ENCODE peak calls at places on chromosome 17, in nine cellular contexts. U is NCI-H2029 treated with DMSO at 0.1 percent for 48 hours; G is NCI-H1105 treated with DMSO at 0.1 percent for 48 hours; O is HT1080; K is right cardiac atrium; Y is activated CD4-positive, CD25-positive, alpha-beta regulatory T cell treated with anti-CD3 and anti-CD28 coated beads, Interleukin-2, amount 50 U/mL, for 72 hours; F is amniotic epithelial cell; C is NB4; P is A549. R is an unnamed sample.

GRCh38 chr17:13597723-13598347 is 3.9 kb downstream of the HS3ST3A1 start:
- DNase-seq in U (no peak), G (peak), O (peak), K (no peak), Y (no peak), F (peak), C (peak), P (peak), R (peak)

GRCh38 chr17:72802726-72803125 is 289.8 kb downstream of the SLC39A11 start:
- DNase-seq in U (no peak), G (no peak), O (no peak), K (no peak), Y (no peak), F (no peak), C (no peak), P (no peak), R (no peak)

GRCh38 chr17:4944163-4944553 is 4.1 kb downstream of the RNF167 start:
- DNase-seq in U (no peak), G (no peak), O (no peak), K (no peak), Y (peak), F (peak), C (peak), P (no peak), R (no peak)

GRCh38 chr17:77312061-77312684 is 171.4 kb downstream of the SEC14L1 start:
- DNase-seq in U (no peak), G (no peak), O (no peak), K (no peak), Y (no peak), F (no peak), C (no peak), P (no peak), R (no peak)

GRCh38 chr17:40436631-40437030 is 6.6 kb upstream of the IGFBP4 start:
- DNase-seq in U (no peak), G (no peak), O (no peak), K (no peak), Y (no peak), F (no peak), C (peak), P (no peak), R (no peak)

GRCh38 chr17:77571141-77571540 is 387.4 kb upstream of the TNRC6C start:
- DNase-seq in U (no peak), G (no peak), O (no peak), K (no peak), Y (no peak), F (no peak), C (no peak), P (no peak), R (no peak)

GRCh38 chr17:27544350-27545131 is 86.4 kb upstream of the LGALS9 start:
- DNase-seq in U (no peak), G (no peak), O (peak), K (no peak), Y (peak), F (peak), C (peak), P (no peak), R (peak)

GRCh38 chr17:76382305-76382802 is 2.1 kb upstream of the SPHK1 start:
- DNase-seq in U (no peak), G (no peak), O (no peak), K (peak), Y (no peak), F (no peak), C (no peak), P (no peak), R (peak)

GRCh38 chr17:27882162-27882840 is 10.9 kb downstream of the LYRM9 start:
- DNase-seq in U (no peak), G (no peak), O (no peak), K (no peak), Y (no peak), F (no peak), C (no peak), P (no peak), R (no peak)

GRCh38 chr17:28579526-28579925 is 2.8 kb upstream of the ALDOC start:
- DNase-seq in U (no peak), G (no peak), O (no peak), K (no peak), Y (no peak), F (no peak), C (no peak), P (no peak), R (no peak)

GRCh38 chr17:55273579-55274370 is 9.0 kb downstream of the HLF start:
- DNase-seq in U (no peak), G (no peak), O (peak), K (peak), Y (no peak), F (no peak), C (no peak), P (no peak), R (no peak)

GRCh38 chr17:17500999-17501605 is 4.9 kb upstream of the RASD1 start:
- DNase-seq in U (no peak), G (no peak), O (no peak), K (no peak), Y (no peak), F (no peak), C (no peak), P (no peak), R (no peak)

GRCh38 chr17:31699281-31699680 is 159.8 kb downstream of the COPRS start:
- DNase-seq in U (no peak), G (no peak), O (no peak), K (no peak), Y (no peak), F (no peak), C (no peak), P (no peak), R (no peak)

GRCh38 chr17:81338301-81339179 is 43.4 kb upstream of the SLC38A10 start:
- DNase-seq in U (no peak), G (no peak), O (no peak), K (no peak), Y (no peak), F (no peak), C (peak), P (no peak), R (no peak)

GRCh38 chr17:48506246-48506645 is 24.6 kb downstream of the HOXB1 start:
- DNase-seq in U (no peak), G (no peak), O (no peak), K (no peak), Y (no peak), F (no peak), C (no peak), P (no peak), R (no peak)

GRCh38 chr17:27810211-27810901 is 10.0 kb upstream of the NOS2 start:
- DNase-seq in U (no peak), G (no peak), O (no peak), K (no peak), Y (peak), F (no peak), C (no peak), P (no peak), R (no peak)

GRCh38 chr17:17493986-17494466 is 2.2 kb downstream of the RASD1 start:
- DNase-seq in U (no peak), G (no peak), O (no peak), K (no peak), Y (no peak), F (no peak), C (no peak), P (no peak), R (no peak)

GRCh38 chr17:19940722-19941464 is 36.7 kb downstream of the AKAP10 start:
- DNase-seq in U (peak), G (no peak), O (peak), K (no peak), Y (no peak), F (peak), C (no peak), P (no peak), R (peak)

GRCh38 chr17:64572682-64573154 is 65.9 kb downstream of the CEP95 start:
- DNase-seq in U (no peak), G (no peak), O (peak), K (no peak), Y (no peak), F (peak), C (peak), P (no peak), R (peak)

GRCh38 chr17:12402963-12403622 is 262.6 kb upstream of the MYOCD start:
- DNase-seq in U (no peak), G (no peak), O (peak), K (no peak), Y (no peak), F (peak), C (no peak), P (peak), R (peak)

GRCh38 chr17:72125226-72125651 is 4.4 kb downstream of the SOX9 start:
- DNase-seq in U (no peak), G (no peak), O (no peak), K (no peak), Y (no peak), F (peak), C (no peak), P (no peak), R (no peak)

GRCh38 chr17:70208825-70209555 is 39.7 kb downstream of the KCNJ2 start:
- DNase-seq in U (no peak), G (no peak), O (no peak), K (no peak), Y (no peak), F (no peak), C (no peak), P (no peak), R (no peak)

GRCh38 chr17:19876524-19877161 is 8.9 kb upstream of the ULK2 start:
- DNase-seq in U (no peak), G (no peak), O (no peak), K (peak), Y (no peak), F (no peak), C (peak), P (no peak), R (no peak)

GRCh38 chr17:61371179-61371578 is 28.5 kb upstream of the TBX2 start:
- DNase-seq in U (no peak), G (no peak), O (no peak), K (no peak), Y (no peak), F (no peak), C (no peak), P (no peak), R (no peak)

GRCh38 chr17:39485555-39485954 is 24.3 kb downstream of the CDK12 start:
- DNase-seq in U (no peak), G (no peak), O (peak), K (no peak), Y (no peak), F (peak), C (peak), P (no peak), R (peak)

GRCh38 chr17:42586514-42587230 is 9.1 kb upstream of the PSMC3IP start:
- DNase-seq in U (no peak), G (no peak), O (no peak), K (no peak), Y (no peak), F (no peak), C (no peak), P (no peak), R (no peak)